ENCODE peak calls at places on chromosomes 1 and 21, in nine cellular contexts. E is cardiac muscle cell; O is Caco-2; M is right cardiac atrium; Q is ascending aorta; C is psoas muscle; F is CD8-positive, alpha-beta memory T cell; R is mesendoderm; P is upper lobe of right lung. D is an unnamed sample. For H3K4me1, the result is how much of the 10 kb centered on the place peaks cover.

GRCh38 chr1:33758698-33759097 is 105.2 kb upstream of the HMGB4 start:
- DNase-seq in C (no peak), F (no peak), O (no peak), R (no peak), P (no peak), E (peak), Q (peak), M (peak), D (no peak)

GRCh38 chr1:234554478-234555311 is 55.3 kb downstream of the IRF2BP2 start:
- DNase-seq in M (no peak), R (no peak), F (no peak), Q (peak), P (no peak), C (no peak), E (peak), O (no peak), D (no peak)

GRCh38 chr1:16158025-16158424 is 2.2 kb upstream of the EPHA2 start:
- DNase-seq in R (no peak), C (no peak), P (no peak), F (peak), E (no peak), O (no peak), M (peak), Q (no peak), D (no peak)

GRCh38 chr1:245370905-245371581 is 216.3 kb downstream of the KIF26B start:
- DNase-seq in P (no peak), F (no peak), C (no peak), E (peak), O (no peak), R (no peak), Q (no peak), M (peak), D (no peak)

GRCh38 chr1:108199231-108199657 is 899 bp downstream of the SLC25A24 start:
- DNase-seq in R (peak), Q (no peak), P (no peak), F (no peak), M (no peak), O (peak), C (no peak), E (peak), D (no peak)

GRCh38 chr21:31133243-31133830 is 95.1 kb upstream of the KRTAP19-8 start:
- DNase-seq in F (no peak), M (no peak), P (no peak), Q (no peak), E (no peak), R (no peak), C (no peak), O (no peak), D (no peak)

GRCh38 chr1:244653439-244654283 is 735 bp downstream of the DESI2 start:
- DNase-seq in O (peak), Q (no peak), E (peak), M (no peak), C (no peak), P (no peak), R (peak), F (no peak), D (no peak)

GRCh38 chr1:226625326-226625725 is 76.8 kb downstream of the STUM start:
- DNase-seq in F (peak), R (no peak), O (no peak), P (peak), Q (peak), M (peak), E (no peak), C (no peak), D (peak)

GRCh38 chr1:183038913-183039312 is 15.7 kb downstream of the LAMC1 start:
- DNase-seq in F (no peak), M (no peak), C (no peak), Q (no peak), R (no peak), O (no peak), P (no peak), E (no peak), D (no peak)

GRCh38 chr1:17156108-17156507 is 36.9 kb upstream of the PADI2 start:
- DNase-seq in C (no peak), E (peak), R (no peak), P (no peak), Q (no peak), O (no peak), M (no peak), F (no peak), D (no peak)

GRCh38 chr1:66589326-66589725 is 55.4 kb downstream of the SGIP1 start:
- DNase-seq in F (no peak), Q (no peak), E (no peak), R (peak), P (no peak), O (peak), C (no peak), M (no peak), D (no peak)

GRCh38 chr21:38126677-38127271 is 130.0 kb upstream of the KCNJ15 start:
- DNase-seq in Q (peak), P (peak), C (peak), O (peak), E (peak), R (peak), F (peak), M (peak), D (peak)

GRCh38 chr1:110088739-110089316 is 18.4 kb upstream of the ALX3 start:
- DNase-seq in R (no peak), C (no peak), F (no peak), P (no peak), M (no peak), Q (no peak), O (no peak), E (no peak), D (no peak)
- H3K4me1 ChIP-seq in R (under half), C (under half), F (under half), P (under half), M (under half), Q (under half), O (under half), E (under half), D (under half)

GRCh38 chr1:157834430-157834829 is 7.2 kb downstream of the CD5L start:
- DNase-seq in F (no peak), C (no peak), P (no peak), E (no peak), Q (no peak), M (no peak), R (no peak), O (no peak), D (no peak)
- H3K4me1 ChIP-seq in F (under half), C (under half), P (under half), E (under half), Q (under half), M (under half), R (under half), O (under half), D (under half)

GRCh38 chr1:207804746-207805468 is 53.1 kb downstream of the CD46 start:
- DNase-seq in E (no peak), O (no peak), C (no peak), P (no peak), R (no peak), F (no peak), M (no peak), Q (no peak), D (no peak)
- H3K4me1 ChIP-seq in E (under half), O (under half), C (half or more), P (half or more), R (under half), F (under half), M (under half), Q (half or more), D (half or more)

DNA sequence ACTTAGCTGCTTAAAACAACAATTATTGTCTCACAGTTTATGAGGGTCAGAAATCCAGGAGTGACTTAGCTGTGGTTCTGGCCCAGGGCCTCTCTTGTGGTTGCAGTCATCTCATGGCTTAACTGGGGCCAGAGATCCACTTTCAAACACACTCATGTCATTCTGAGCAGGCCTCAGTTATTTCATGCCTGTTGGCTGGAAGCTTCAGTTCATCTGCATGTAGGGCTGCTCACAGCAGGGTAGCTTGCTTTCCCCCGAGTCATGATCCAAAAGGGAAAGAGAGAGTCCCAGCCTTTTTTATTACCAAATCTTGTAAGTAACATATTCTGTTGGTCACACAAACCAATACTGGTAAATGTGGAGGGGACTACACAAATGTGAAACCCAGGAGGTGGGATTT is 96.6 kb upstream of the B3GALT2 start:
- DNase-seq in M (no peak), P (no peak), E (peak), C (no peak), F (no peak), O (no peak), R (peak), Q (no peak), D (no peak)
- H3K4me1 ChIP-seq in M (under half), P (under half), E (under half), C (under half), F (under half), O (under half), R (under half), Q (under half), D (under half)

GRCh38 chr1:156659672-156659993 is 17.6 kb downstream of the NES start:
- DNase-seq in O (no peak), M (no peak), R (no peak), P (no peak), C (no peak), E (no peak), F (no peak), Q (no peak), D (no peak)

GRCh38 chr1:156658945-156659574 is 17.1 kb downstream of the BCAN start:
- DNase-seq in Q (no peak), M (no peak), F (no peak), E (no peak), C (no peak), O (no peak), R (no peak), P (no peak), D (no peak)

GRCh38 chr1:156658496-156658895 is 16.6 kb downstream of the BCAN start:
- DNase-seq in E (no peak), R (no peak), F (no peak), O (no peak), M (peak), P (no peak), Q (no peak), C (no peak), D (no peak)

GRCh38 chr1:156660752-156661112 is 16.5 kb downstream of the NES start:
- DNase-seq in E (no peak), M (no peak), F (no peak), O (no peak), Q (no peak), P (no peak), R (no peak), C (no peak), D (no peak)

DNA sequence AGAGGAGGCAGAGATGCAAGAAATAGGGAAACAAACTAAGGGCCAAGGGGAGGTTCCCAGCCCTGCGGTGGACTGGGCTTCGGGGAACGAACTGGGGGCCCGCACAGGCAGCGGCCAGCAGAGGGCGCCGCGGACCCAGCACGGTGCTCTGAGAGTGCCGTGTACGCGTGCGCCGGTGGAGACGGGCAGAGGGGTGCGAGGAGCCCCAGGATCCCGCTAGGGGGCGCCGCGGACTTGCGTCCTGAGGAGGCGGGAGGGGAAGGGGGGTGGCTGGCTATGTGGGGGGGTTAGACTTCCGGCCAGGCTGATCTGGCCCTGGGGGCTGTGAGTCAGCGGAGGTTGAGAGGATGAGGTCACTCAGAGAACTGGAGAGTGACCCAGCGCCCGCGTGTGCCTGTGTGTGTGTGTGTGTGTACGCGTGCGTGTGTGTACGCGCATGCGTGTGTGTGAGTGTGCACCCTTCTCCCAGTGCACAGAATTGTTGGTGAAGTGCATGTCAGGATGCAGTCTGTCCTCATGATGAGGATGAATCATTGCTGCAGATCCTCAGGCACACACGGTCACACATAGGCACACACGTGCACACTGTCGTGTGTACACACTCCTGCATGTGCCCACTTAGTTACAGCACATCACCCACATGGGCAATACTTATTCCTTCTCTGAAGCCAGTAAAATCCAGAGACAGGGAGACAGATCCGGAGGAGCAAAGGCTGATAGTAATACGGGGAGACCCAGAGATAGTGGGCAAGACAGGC is 17.0 kb downstream of the NES start:
- DNase-seq in O (peak), F (peak), C (peak), Q (peak), R (peak), P (peak), M (peak), E (peak), D (peak)
- H3K4me1 ChIP-seq in O (under half), F (half or more), C (half or more), Q (half or more), R (under half), P (half or more), M (under half), E (half or more), D (half or more)

GRCh38 chr1:38029725-38030511 is 16.7 kb downstream of the POU3F1 start:
- DNase-seq in F (peak), C (peak), E (peak), O (no peak), Q (no peak), R (peak), M (peak), P (no peak), D (no peak)

GRCh38 chr1:38028671-38029070 is 16.1 kb downstream of the UTP11 start:
- DNase-seq in M (no peak), F (no peak), Q (no peak), C (no peak), E (no peak), P (no peak), R (peak), O (no peak), D (no peak)

GRCh38 chr1:38028105-38028591 is 15.6 kb downstream of the UTP11 start:
- DNase-seq in Q (no peak), F (peak), E (no peak), R (peak), O (no peak), P (peak), C (no peak), M (no peak), D (no peak)

GRCh38 chr1:38030596-38031512 is 15.7 kb downstream of the POU3F1 start:
- DNase-seq in P (no peak), Q (no peak), C (no peak), O (no peak), R (no peak), F (no peak), M (no peak), E (no peak), D (no peak)

DNA sequence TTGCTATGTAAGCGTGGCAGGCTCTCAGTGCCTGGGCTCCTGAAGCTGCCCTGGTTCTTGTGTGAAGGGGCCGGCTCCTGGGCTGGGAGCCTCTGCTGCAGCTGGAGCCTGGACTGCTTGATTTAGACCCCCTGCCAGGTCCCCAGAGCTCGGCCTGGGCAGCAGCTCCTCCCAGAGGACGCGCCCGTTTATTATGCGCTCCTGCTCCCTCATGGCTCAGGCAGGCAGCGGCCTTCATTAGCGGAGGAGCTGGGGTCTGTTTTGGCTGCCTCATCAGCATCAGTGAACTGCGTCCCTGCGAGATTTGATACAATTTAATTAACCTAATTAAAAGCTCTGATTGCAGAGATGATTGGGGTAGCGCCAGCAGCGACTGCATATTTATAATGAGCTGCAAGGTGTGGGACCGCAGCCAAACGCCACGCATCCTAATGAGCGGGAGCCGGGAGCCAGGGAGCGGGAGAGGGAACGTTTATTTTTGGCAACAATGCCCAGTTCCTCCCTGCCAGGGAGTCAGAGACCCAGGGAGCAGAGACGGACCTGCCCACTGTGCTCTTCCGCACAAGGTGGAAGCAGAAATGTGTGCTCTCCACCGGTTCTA is 16.6 kb downstream of the UTP11 start:
- DNase-seq in F (no peak), E (peak), R (peak), P (no peak), C (peak), O (no peak), Q (no peak), M (peak), D (no peak)
- H3K4me1 ChIP-seq in F (under half), E (under half), R (under half), P (under half), C (half or more), O (under half), Q (under half), M (under half), D (under half)

DNA sequence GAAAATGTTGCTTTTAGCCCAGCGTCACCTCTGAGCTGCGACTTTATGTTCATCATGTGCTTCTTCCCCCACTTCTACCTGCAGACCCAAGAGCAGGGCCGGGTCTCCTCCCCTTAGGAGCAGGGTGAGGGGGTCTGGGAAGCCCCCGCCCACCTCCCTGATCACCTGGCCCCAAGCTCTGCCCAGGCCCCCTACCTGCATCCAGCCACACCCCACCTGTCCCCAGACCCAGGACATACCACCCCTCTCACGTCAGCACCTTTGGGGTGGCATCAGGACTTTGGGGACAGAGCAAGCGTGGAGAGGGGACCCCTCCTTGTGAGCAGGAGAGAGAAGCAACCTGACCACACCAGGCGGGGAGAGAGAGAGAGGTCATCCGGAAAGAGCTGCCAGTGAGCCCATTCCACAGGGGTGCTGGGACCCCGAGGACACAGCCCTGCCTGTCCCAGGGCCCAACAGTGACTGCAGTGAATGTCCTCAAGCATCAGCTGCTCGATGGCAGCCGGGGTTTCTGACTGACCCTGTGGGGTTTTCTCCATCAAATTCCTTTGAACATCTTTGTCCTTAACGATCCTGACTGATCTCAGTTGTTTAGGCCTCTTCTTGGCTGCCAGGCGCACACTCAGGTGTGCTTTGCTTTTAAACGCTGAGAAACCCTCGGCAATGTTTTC is 42.8 kb upstream of the COL18A1 start:
- DNase-seq in F (no peak), P (no peak), Q (no peak), O (no peak), M (peak), C (no peak), R (no peak), E (no peak), D (peak)
- H3K4me1 ChIP-seq in F (under half), P (under half), Q (under half), O (half or more), M (under half), C (under half), R (under half), E (under half), D (under half)

DNA sequence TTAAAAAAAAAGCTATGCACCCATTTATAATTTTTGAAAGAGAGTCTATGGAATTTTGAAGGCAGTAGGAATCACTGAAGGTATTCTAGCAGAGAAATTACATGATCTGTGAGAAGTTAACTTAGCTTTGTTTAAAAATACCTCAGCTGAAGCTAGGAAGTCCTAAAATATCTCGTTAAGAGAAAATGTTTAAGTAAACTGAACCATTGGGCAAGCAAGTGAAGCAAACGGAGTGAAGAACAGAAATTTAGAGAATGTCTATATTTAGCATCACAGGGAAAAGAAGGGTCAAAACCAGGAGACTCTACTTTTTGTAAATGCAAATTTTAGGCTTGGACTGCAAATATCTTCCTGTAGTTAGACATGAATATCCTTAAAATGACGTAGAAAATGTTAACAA is 230.8 kb downstream of the HMCN1 start:
- DNase-seq in O (no peak), P (no peak), F (no peak), Q (no peak), C (no peak), M (no peak), E (no peak), R (no peak), D (no peak)
- H3K4me1 ChIP-seq in O (under half), P (under half), F (under half), Q (under half), C (under half), M (under half), E (under half), R (under half), D (under half)

DNA sequence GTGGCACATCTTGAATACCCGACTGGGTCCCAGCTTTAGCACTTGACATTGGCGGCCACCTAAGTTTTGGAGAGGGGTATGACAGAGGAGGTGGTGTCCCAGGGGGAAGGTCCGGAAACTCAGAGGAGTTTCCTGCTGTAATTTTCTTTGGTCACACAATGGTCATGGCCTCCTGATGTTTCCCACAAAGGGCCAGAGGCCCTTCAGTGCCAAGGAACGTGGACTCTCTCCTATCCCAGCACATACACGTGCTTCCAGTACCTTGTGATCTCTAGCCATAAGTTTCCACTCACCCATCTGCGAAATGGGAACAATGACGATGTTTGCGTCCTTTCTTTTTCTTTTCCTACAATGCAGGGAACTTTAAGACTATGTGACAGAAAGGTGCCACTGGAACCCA is 13.2 kb downstream of the CAPN2 start:
- DNase-seq in Q (no peak), F (no peak), E (no peak), O (no peak), M (no peak), R (no peak), C (no peak), P (no peak), D (no peak)
- H3K4me1 ChIP-seq in Q (under half), F (half or more), E (under half), O (under half), M (under half), R (under half), C (under half), P (half or more), D (half or more)